ENCODE peak calls at places on chromosome 2, in ten cellular contexts. T, O, R, B, U, V, P, G, Q and F are unnamed samples.

GRCh38 chr2:176584333-176584732 is 315.1 kb downstream of the MTX2 start:
- DNase-seq in T (no peak), O (no peak), R (no peak), B (no peak), U (no peak), V (peak), P (peak), G (peak), Q (no peak), F (no peak)

GRCh38 chr2:235669269-235669831 is 175.5 kb downstream of the AGAP1 start:
- DNase-seq in T (no peak), O (no peak), R (peak), B (no peak), U (peak), V (no peak), P (peak), G (peak), Q (no peak), F (peak)

GRCh38 chr2:88694015-88694414 is 2.5 kb downstream of the RPIA start:
- DNase-seq in T (no peak), O (no peak), R (no peak), B (no peak), U (no peak), V (no peak), P (no peak), G (peak), Q (no peak), F (no peak)

GRCh38 chr2:74142340-74142739 is 5.4 kb downstream of the BOLA3 start:
- DNase-seq in T (no peak), O (no peak), R (no peak), B (no peak), U (no peak), V (no peak), P (no peak), G (peak), Q (no peak), F (no peak)

GRCh38 chr2:99389371-99389770 is 52.2 kb downstream of the EIF5B start:
- DNase-seq in T (no peak), O (no peak), R (no peak), B (peak), U (peak), V (peak), P (no peak), G (no peak), Q (no peak), F (no peak)

GRCh38 chr2:15842771-15843666 is 97.3 kb upstream of the MYCN start:
- DNase-seq in T (no peak), O (no peak), R (no peak), B (no peak), U (no peak), V (no peak), P (no peak), G (no peak), Q (no peak), F (no peak)

GRCh38 chr2:62314291-62314690 is 118.4 kb downstream of the B3GNT2 start:
- DNase-seq in T (no peak), O (no peak), R (no peak), B (no peak), U (no peak), V (no peak), P (no peak), G (no peak), Q (no peak), F (no peak)

GRCh38 chr2:127218843-127219715 is 1.0 kb downstream of the CYP27C1 start:
- DNase-seq in T (no peak), O (no peak), R (no peak), B (no peak), U (peak), V (no peak), P (no peak), G (no peak), Q (no peak), F (no peak)

GRCh38 chr2:85536479-85536878 is 2.5 kb upstream of the MAT2A start:
- DNase-seq in T (no peak), O (no peak), R (no peak), B (no peak), U (peak), V (peak), P (no peak), G (peak), Q (no peak), F (no peak)

GRCh38 chr2:207252979-207253640 is 87.4 kb upstream of the KLF7 start:
- DNase-seq in T (no peak), O (no peak), R (no peak), B (no peak), U (no peak), V (no peak), P (no peak), G (no peak), Q (no peak), F (no peak)

GRCh38 chr2:170122883-170123547 is 54.9 kb upstream of the MYO3B start:
- DNase-seq in T (no peak), O (no peak), R (no peak), B (no peak), U (peak), V (no peak), P (peak), G (no peak), Q (no peak), F (no peak)

GRCh38 chr2:205273627-205274026 is 408.7 kb upstream of the NRP2 start:
- DNase-seq in T (no peak), O (no peak), R (no peak), B (no peak), U (no peak), V (no peak), P (no peak), G (peak), Q (no peak), F (no peak)